ENCODE peak calls at places on chromosomes 7 and 10, in five cellular contexts. S is activated CD4-positive, alpha-beta T cell treated with anti-CD3 and anti-CD28 coated beads, Interleukin-2, amount 10 ng/mL, durations not matched to agents 7 days and 5 days; U is choroid plexus epithelial cell; X is activated B cell treated with CpG ODN at 0.5 μM for 24 hours; A is epithelial cell of esophagus. Y is an unnamed sample.

GRCh38 chr10:77774940-77775391 is 137.4 kb upstream of the KCNMA1 start:
- DNase-seq in S (no peak), U (peak), X (no peak), A (no peak), Y (no peak)

GRCh38 chr7:32299133-32299702 is 191.0 kb downstream of the LSM5 start:
- DNase-seq in S (no peak), U (no peak), X (no peak), A (peak), Y (peak)

GRCh38 chr7:100577103-100577502 is 3.4 kb upstream of the SAP25 start:
- DNase-seq in S (no peak), U (no peak), X (no peak), A (no peak), Y (no peak)

GRCh38 chr7:6648815-6649104 is 11.6 kb downstream of the ZNF316 start:
- DNase-seq in S (no peak), U (no peak), X (no peak), A (no peak), Y (no peak)

GRCh38 chr10:22986771-22987542 is 59.1 kb downstream of the ARMC3 start:
- DNase-seq in S (no peak), U (peak), X (no peak), A (peak), Y (peak)

GRCh38 chr7:102321351-102322201 is 34.7 kb downstream of the SPDYE6 start:
- DNase-seq in S (peak), U (peak), X (peak), A (peak), Y (no peak)

GRCh38 chr7:30224511-30225031 is 59.8 kb upstream of the ZNRF2 start:
- DNase-seq in S (no peak), U (peak), X (no peak), A (peak), Y (peak)

GRCh38 chr10:71801357-71801756 is 28.0 kb upstream of the VSIR start:
- DNase-seq in S (no peak), U (no peak), X (no peak), A (no peak), Y (no peak)

GRCh38 chr10:89278034-89278535 is 23.8 kb upstream of the IFIT2 start:
- DNase-seq in S (no peak), U (peak), X (no peak), A (peak), Y (peak)

GRCh38 chr7:77235280-77235679 is 35.7 kb upstream of the FGL2 start:
- DNase-seq in S (no peak), U (peak), X (no peak), A (peak), Y (peak)

GRCh38 chr10:72740526-72740925 is 48.6 kb downstream of the MCU start:
- DNase-seq in S (no peak), U (peak), X (no peak), A (peak), Y (peak)

GRCh38 chr7:158318511-158318913 is 269.1 kb downstream of the PTPRN2 start:
- DNase-seq in S (no peak), U (no peak), X (no peak), A (no peak), Y (no peak)

GRCh38 chr10:124494050-124494807 is 32.6 kb downstream of the LHPP start:
- DNase-seq in S (no peak), U (peak), X (no peak), A (no peak), Y (no peak)

GRCh38 chr7:130266961-130267321 is 278 bp downstream of the CPA2 start:
- DNase-seq in S (no peak), U (no peak), X (no peak), A (no peak), Y (no peak)

GRCh38 chr7:116395125-116395791 is 104.3 kb upstream of the CAV2 start:
- DNase-seq in S (no peak), U (peak), X (no peak), A (peak), Y (peak)

GRCh38 chr10:62050941-62051433 is 149.5 kb downstream of the ARID5B start:
- DNase-seq in S (peak), U (peak), X (no peak), A (peak), Y (peak)

GRCh38 chr7:157874870-157875229 is 538.0 kb downstream of the DNAJB6 start:
- DNase-seq in S (peak), U (no peak), X (no peak), A (no peak), Y (no peak)

GRCh38 chr7:46559194-46559576 is 638.1 kb upstream of the IGFBP3 start:
- DNase-seq in S (no peak), U (peak), X (no peak), A (peak), Y (peak)

GRCh38 chr10:79441433-79441832 is 4.0 kb downstream of the ZCCHC24 start:
- DNase-seq in S (no peak), U (no peak), X (no peak), A (no peak), Y (no peak)

GRCh38 chr10:14826430-14826829 is 11.4 kb downstream of the CDNF start:
- DNase-seq in S (no peak), U (no peak), X (no peak), A (no peak), Y (no peak)

GRCh38 chr10:2933519-2933918 is 133.8 kb upstream of the PFKP start:
- DNase-seq in S (no peak), U (peak), X (no peak), A (no peak), Y (no peak)

GRCh38 chr10:24718031-24718855 is 5.4 kb downstream of the ARHGAP21 start:
- DNase-seq in S (no peak), U (peak), X (no peak), A (peak), Y (peak)

GRCh38 chr10:48453451-48454301 is 147.2 kb downstream of the MAPK8 start:
- DNase-seq in S (no peak), U (no peak), X (peak), A (no peak), Y (no peak)

GRCh38 chr10:85100495-85100894 is 772.1 kb downstream of the CCSER2 start:
- DNase-seq in S (no peak), U (peak), X (no peak), A (peak), Y (peak)

GRCh38 chr7:7221602-7222038 is 39.3 kb downstream of the C1GALT1 start:
- DNase-seq in S (no peak), U (peak), X (no peak), A (peak), Y (peak)

GRCh38 chr10:8043569-8044306 is 10.8 kb upstream of the GATA3 start:
- DNase-seq in S (no peak), U (no peak), X (no peak), A (no peak), Y (no peak)

GRCh38 chr7:43431020-43431595 is 151.8 kb upstream of the STK17A start:
- DNase-seq in S (no peak), U (peak), X (no peak), A (no peak), Y (peak)

GRCh38 chr7:119341822-119342221 is 931.2 kb upstream of the KCND2 start:
- DNase-seq in S (no peak), U (no peak), X (no peak), A (no peak), Y (no peak)

GRCh38 chr7:3154317-3154716 is 110.7 kb upstream of the CARD11 start:
- DNase-seq in S (no peak), U (no peak), X (no peak), A (no peak), Y (no peak)

GRCh38 chr7:131648491-131648890 is 92.1 kb upstream of the PODXL start:
- DNase-seq in S (no peak), U (no peak), X (no peak), A (no peak), Y (no peak)

GRCh38 chr7:35545831-35546230 is 149.1 kb downstream of the HERPUD2 start:
- DNase-seq in S (no peak), U (no peak), X (no peak), A (no peak), Y (no peak)

GRCh38 chr10:98274562-98274961 is 6.6 kb upstream of the LOXL4 start:
- DNase-seq in S (no peak), U (no peak), X (no peak), A (no peak), Y (no peak)

GRCh38 chr10:98028168-98028770 is 2.2 kb downstream of the CRTAC1 start:
- DNase-seq in S (peak), U (peak), X (no peak), A (peak), Y (peak)

GRCh38 chr7:19373334-19373733 is 228.1 kb upstream of the FERD3L start:
- DNase-seq in S (no peak), U (no peak), X (no peak), A (no peak), Y (no peak)

GRCh38 chr7:116443101-116443523 is 56.4 kb upstream of the CAV2 start:
- DNase-seq in S (no peak), U (peak), X (no peak), A (peak), Y (peak)

GRCh38 chr10:31134303-31134928 is 102.8 kb upstream of the ZNF438 start:
- DNase-seq in S (no peak), U (peak), X (peak), A (peak), Y (peak)

GRCh38 chr7:122695816-122696215 is 3.1 kb downstream of the RNF133 start:
- DNase-seq in S (no peak), U (no peak), X (no peak), A (no peak), Y (no peak)

GRCh38 chr10:75512534-75512933 is 81.1 kb downstream of the LRMDA start:
- DNase-seq in S (no peak), U (no peak), X (no peak), A (peak), Y (no peak)

GRCh38 chr7:151833691-151834090 is 43.2 kb downstream of the PRKAG2 start:
- DNase-seq in S (no peak), U (no peak), X (no peak), A (no peak), Y (no peak)

GRCh38 chr7:155983176-155983815 is 171.0 kb upstream of the SHH start:
- DNase-seq in S (no peak), U (no peak), X (no peak), A (no peak), Y (no peak)